ENCODE peak calls at places on chromosomes 11 and 22, in nine cellular contexts. T is esophagus muscularis mucosa, B is GM12891, U is K562, L is transverse colon, Z is HCT116, V is sigmoid colon, D is spleen, O is HepG2. P is an unnamed sample.

GRCh38 chr22:39935116-39935515 is 25.1 kb upstream of the TMA7B start:
- DNase-seq in T (no peak), B (no peak), U (no peak), L (no peak), Z (no peak), V (no peak), D (no peak), O (no peak), P (no peak)

GRCh38 chr11:76131142-76131541 is 75.2 kb downstream of the WNT11 start:
- DNase-seq in T (no peak), B (no peak), U (no peak), L (no peak), Z (no peak), V (no peak), D (no peak), O (no peak), P (no peak)

GRCh38 chr22:38802671-38803121 is 8.8 kb upstream of the DNAL4 start:
- DNase-seq in T (no peak), B (no peak), U (no peak), L (peak; percentile 33), Z (peak; percentile 62), V (peak; percentile 85), D (no peak), O (peak; percentile 53), P (peak; percentile 35)

GRCh38 chr11:70539360-70540095 is 141.2 kb downstream of the CTTN start:
- DNase-seq in T (no peak), B (no peak), U (no peak), L (no peak), Z (no peak), V (no peak), D (no peak), O (no peak), P (no peak)

GRCh38 chr22:17086750-17087149 is 1.9 kb downstream of the IL17RA start:
- DNase-seq in T (no peak), B (no peak), U (no peak), L (no peak), Z (no peak), V (peak; percentile 63), D (peak; percentile 81), O (no peak), P (no peak)

GRCh38 chr22:25564979-25565677 is 653 bp downstream of the GRK3 start:
- DNase-seq in T (no peak), B (no peak), U (no peak), L (peak; percentile 17), Z (no peak), V (peak; percentile 70), D (peak; percentile 89), O (no peak), P (no peak)

GRCh38 chr11:62879150-62879549 is 1.5 kb upstream of the SLC3A2 start:
- DNase-seq in T (no peak), B (no peak), U (no peak), L (no peak), Z (no peak), V (no peak), D (no peak), O (no peak), P (no peak)

GRCh38 chr11:120801801-120802689 is 221.9 kb upstream of the TBCEL start:
- DNase-seq in T (no peak), B (peak; percentile 51), U (peak; percentile 71), L (peak; percentile 62), Z (peak; percentile 32), V (peak; percentile 72), D (no peak), O (peak; percentile 28), P (peak; percentile 68)

GRCh38 chr22:26448941-26449340 is 19.9 kb downstream of the ASPHD2 start:
- DNase-seq in T (no peak), B (no peak), U (no peak), L (no peak), Z (no peak), V (no peak), D (no peak), O (no peak), P (no peak)

GRCh38 chr11:4825132-4825531 is 4.0 kb downstream of the OR51F2 start:
- DNase-seq in T (no peak), B (no peak), U (no peak), L (no peak), Z (no peak), V (no peak), D (no peak), O (no peak), P (no peak)
- TF ChIP-seq POLR2AphosphoS5 in T (no peak), B (no peak), U (no peak), L (no peak), Z (no peak), V (no peak), D (no peak), O (no peak), P (no peak)

GRCh38 chr22:44971651-44972362 is 38.0 kb downstream of the PHF21B start:
- DNase-seq in T (no peak), B (no peak), U (no peak), L (no peak), Z (no peak), V (no peak), D (no peak), O (no peak), P (no peak)

GRCh38 chr22:44970291-44970690 is 39.5 kb downstream of the PHF21B start:
- DNase-seq in T (no peak), B (no peak), U (no peak), L (no peak), Z (no peak), V (no peak), D (no peak), O (no peak), P (no peak)

GRCh38 chr22:44973829-44974228 is 36.0 kb downstream of the PHF21B start:
- DNase-seq in T (no peak), B (no peak), U (no peak), L (no peak), Z (no peak), V (no peak), D (no peak), O (no peak), P (no peak)

GRCh38 chr22:44969817-44970216 is 40.0 kb downstream of the PHF21B start:
- DNase-seq in T (no peak), B (no peak), U (no peak), L (no peak), Z (no peak), V (no peak), D (no peak), O (no peak), P (no peak)

GRCh38 chr22:44972363-44973083 is 37.3 kb downstream of the PHF21B start:
- DNase-seq in T (no peak), B (no peak), U (no peak), L (peak; percentile 28), Z (no peak), V (no peak), D (no peak), O (no peak), P (no peak)
- TF ChIP-seq POLR2A in T (no peak), B (no peak), U (no peak), L (no peak), Z (no peak), V (no peak), D (no peak), O (no peak), P (no peak)

GRCh38 chr11:12799373-12799835 is 125.2 kb downstream of the TEAD1 start:
- DNase-seq in T (no peak), B (no peak), U (no peak), L (no peak), Z (no peak), V (no peak), D (no peak), O (no peak), P (no peak)

GRCh38 chr11:12800032-12800671 is 125.9 kb downstream of the TEAD1 start:
- DNase-seq in T (no peak), B (no peak), U (peak; percentile 51), L (peak; percentile 30), Z (peak; percentile 74), V (no peak), D (no peak), O (peak; percentile 86), P (peak; percentile 63)

GRCh38 chr11:12801976-12802375 is 127.8 kb downstream of the TEAD1 start:
- DNase-seq in T (no peak), B (no peak), U (no peak), L (no peak), Z (no peak), V (no peak), D (no peak), O (no peak), P (no peak)

GRCh38 chr11:12803086-12803826 is 129.0 kb downstream of the TEAD1 start:
- DNase-seq in T (no peak), B (no peak), U (no peak), L (no peak), Z (no peak), V (no peak), D (no peak), O (no peak), P (no peak)

DNA sequence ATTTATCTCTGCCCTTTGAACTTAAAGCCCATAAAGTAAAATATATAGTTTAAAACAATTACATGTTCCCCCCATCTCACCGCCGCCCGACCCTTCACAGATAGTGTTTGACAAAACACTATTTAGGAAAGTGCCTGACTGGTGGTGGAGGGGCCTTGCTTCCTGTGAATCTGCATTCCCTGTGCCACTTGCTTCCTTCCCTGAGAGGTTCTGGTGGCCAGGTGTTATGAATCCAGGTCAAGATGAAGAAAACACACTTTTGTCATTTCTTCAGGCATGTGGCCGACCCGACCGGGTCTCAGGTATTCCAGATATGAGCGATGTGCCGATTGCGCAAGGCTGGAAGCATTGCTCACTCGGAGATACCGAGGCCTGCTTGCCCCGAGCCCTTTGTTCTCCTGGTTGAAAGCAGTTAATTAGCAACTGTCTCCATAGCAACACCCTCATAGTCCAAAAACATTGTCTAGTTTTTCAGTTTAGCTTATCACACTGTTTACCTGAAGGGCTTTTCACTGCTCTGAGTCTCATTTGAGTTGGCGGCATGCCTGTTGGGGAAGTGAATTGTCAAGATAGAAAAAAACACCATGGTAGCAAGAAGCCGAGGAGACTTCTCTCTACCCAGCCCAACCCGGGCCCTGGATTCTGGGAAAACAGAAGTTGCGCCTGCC is 128.3 kb downstream of the TEAD1 start:
- DNase-seq in T (no peak), B (no peak), U (peak; percentile 61), L (peak; percentile 84), Z (peak; percentile 97), V (peak; percentile 74), D (no peak), O (peak; percentile 99), P (peak; percentile 92)
- TF ChIP-seq POLR2AphosphoS5 in T (peak; percentile 42), B (no peak), U (no peak), L (no peak), Z (peak; percentile 58), V (peak; percentile 26), D (no peak), O (no peak), P (peak; percentile 87)

GRCh38 chr11:73163638-73164174 is 21.6 kb upstream of the FCHSD2 start:
- DNase-seq in T (no peak), B (no peak), U (no peak), L (no peak), Z (no peak), V (no peak), D (no peak), O (peak; percentile 65), P (no peak)

GRCh38 chr11:73164803-73165542 is 22.9 kb upstream of the FCHSD2 start:
- DNase-seq in T (no peak), B (no peak), U (no peak), L (no peak), Z (no peak), V (peak; percentile 9), D (no peak), O (no peak), P (no peak)

GRCh38 chr11:73159981-73160777 is 18.1 kb upstream of the FCHSD2 start:
- DNase-seq in T (no peak), B (no peak), U (no peak), L (no peak), Z (no peak), V (peak; percentile 52), D (peak; percentile 39), O (no peak), P (no peak)

GRCh38 chr11:73159297-73159696 is 17.2 kb upstream of the FCHSD2 start:
- DNase-seq in T (no peak), B (no peak), U (no peak), L (no peak), Z (no peak), V (peak; percentile 22), D (peak; percentile 45), O (no peak), P (no peak)

GRCh38 chr11:73162196-73162740 is 20.1 kb upstream of the FCHSD2 start:
- DNase-seq in T (no peak), B (no peak), U (peak; percentile 37), L (no peak), Z (no peak), V (peak; percentile 35), D (no peak), O (no peak), P (no peak)
- TF ChIP-seq POLR2A in T (no peak), B (no peak), U (no peak), L (no peak), Z (no peak), V (no peak), D (no peak), O (no peak), P (no peak)